ENCODE peak calls at places on chromosomes 1 and 21, in eight cellular contexts. D, T, E, Y, I, U, J and O are unnamed samples.

GRCh38 chr1:160550572-160551034 is 27.5 kb upstream of the SLAMF6 start:
- DNase-seq in D (peak), T (no peak), E (no peak), Y (no peak), I (peak), U (no peak), J (no peak), O (no peak)

GRCh38 chr1:244665771-244666217 is 12.9 kb downstream of the DESI2 start:
- DNase-seq in D (no peak), T (no peak), E (no peak), Y (no peak), I (no peak), U (no peak), J (no peak), O (no peak)

GRCh38 chr1:154856544-154856943 is 13.5 kb downstream of the KCNN3 start:
- DNase-seq in D (no peak), T (no peak), E (no peak), Y (no peak), I (no peak), U (no peak), J (no peak), O (no peak)

GRCh38 chr1:196355206-196355786 is 252.9 kb downstream of the KCNT2 start:
- DNase-seq in D (peak), T (no peak), E (no peak), Y (no peak), I (no peak), U (no peak), J (peak), O (peak)

GRCh38 chr1:6273380-6273891 is 12.5 kb upstream of the GPR153 start:
- DNase-seq in D (peak), T (no peak), E (no peak), Y (no peak), I (no peak), U (no peak), J (peak), O (peak)

GRCh38 chr1:113783254-113784103 is 24.2 kb upstream of the PHTF1 start:
- DNase-seq in D (no peak), T (peak), E (no peak), Y (peak), I (peak), U (peak), J (no peak), O (peak)

GRCh38 chr1:94757931-94758330 is 62.2 kb upstream of the SLC44A3 start:
- DNase-seq in D (no peak), T (no peak), E (peak), Y (peak), I (no peak), U (no peak), J (no peak), O (no peak)

GRCh38 chr1:25952851-25953401 is 44.9 kb downstream of the PAFAH2 start:
- DNase-seq in D (no peak), T (no peak), E (peak), Y (no peak), I (no peak), U (no peak), J (no peak), O (no peak)

GRCh38 chr1:232538224-232538942 is 91.5 kb downstream of the SIPA1L2 start:
- DNase-seq in D (peak), T (no peak), E (no peak), Y (no peak), I (no peak), U (no peak), J (peak), O (no peak)

GRCh38 chr1:115665319-115665718 is 23.5 kb downstream of the VANGL1 start:
- DNase-seq in D (no peak), T (peak), E (no peak), Y (peak), I (no peak), U (peak), J (no peak), O (peak)

GRCh38 chr1:2279210-2279639 is 51.1 kb downstream of the SKI start:
- DNase-seq in D (peak), T (peak), E (peak), Y (no peak), I (no peak), U (no peak), J (peak), O (no peak)

GRCh38 chr1:17539526-17540254 is at the start of gene ARHGEF10L:
- DNase-seq in D (no peak), T (peak), E (peak), Y (no peak), I (no peak), U (no peak), J (peak), O (no peak)

GRCh38 chr1:214332950-214333798 is 52.2 kb downstream of the SMYD2 start:
- DNase-seq in D (peak), T (peak), E (peak), Y (peak), I (peak), U (peak), J (peak), O (peak)

GRCh38 chr1:226078336-226078735 is 15.8 kb downstream of the H3-3A start:
- DNase-seq in D (no peak), T (no peak), E (no peak), Y (no peak), I (no peak), U (no peak), J (no peak), O (no peak)

DNA sequence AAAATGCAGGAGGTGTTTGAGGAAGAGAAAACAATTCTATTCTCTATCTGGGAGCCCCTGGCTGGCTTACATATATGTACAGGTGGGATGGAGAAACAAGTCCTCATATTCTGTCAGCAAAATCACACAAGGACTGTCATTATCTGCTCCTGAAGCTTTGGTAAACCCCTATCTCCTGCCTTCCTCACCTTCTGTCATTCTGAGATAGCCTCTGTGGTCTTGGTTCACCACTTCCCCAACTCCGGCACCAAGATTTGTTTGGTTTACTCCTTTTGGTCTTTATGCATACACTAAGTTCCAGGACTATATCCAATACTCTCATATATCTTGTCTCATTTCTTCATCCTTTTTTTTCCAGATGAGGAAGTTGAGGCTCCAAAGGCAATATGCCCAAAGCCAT is 551.1 kb downstream of the PLPP3 start:
- DNase-seq in D (no peak), T (no peak), E (no peak), Y (no peak), I (no peak), U (no peak), J (no peak), O (no peak)
- TF ChIP-seq CTCF in D (no peak), T (no peak), E (no peak), Y (no peak), I (no peak), U (no peak), J (no peak), O (no peak)

GRCh38 chr1:71190843-71191242 is 110.0 kb upstream of the ZRANB2 start:
- DNase-seq in D (no peak), T (no peak), E (no peak), Y (no peak), I (no peak), U (no peak), J (no peak), O (no peak)

GRCh38 chr1:71191520-71191919 is 110.7 kb upstream of the ZRANB2 start:
- DNase-seq in D (no peak), T (no peak), E (no peak), Y (no peak), I (no peak), U (no peak), J (no peak), O (no peak)

GRCh38 chr1:71200503-71200902 is 119.7 kb upstream of the ZRANB2 start:
- DNase-seq in D (no peak), T (no peak), E (no peak), Y (no peak), I (no peak), U (no peak), J (no peak), O (no peak)

GRCh38 chr1:71193153-71193552 is 112.3 kb upstream of the ZRANB2 start:
- DNase-seq in D (no peak), T (no peak), E (no peak), Y (no peak), I (no peak), U (no peak), J (no peak), O (no peak)

GRCh38 chr1:71196685-71197084 is 115.8 kb upstream of the ZRANB2 start:
- DNase-seq in D (peak), T (no peak), E (no peak), Y (no peak), I (no peak), U (no peak), J (peak), O (no peak)
- TF ChIP-seq CTCF in D (peak), T (peak), E (peak), Y (peak), I (no peak), U (no peak), J (peak), O (no peak)

DNA sequence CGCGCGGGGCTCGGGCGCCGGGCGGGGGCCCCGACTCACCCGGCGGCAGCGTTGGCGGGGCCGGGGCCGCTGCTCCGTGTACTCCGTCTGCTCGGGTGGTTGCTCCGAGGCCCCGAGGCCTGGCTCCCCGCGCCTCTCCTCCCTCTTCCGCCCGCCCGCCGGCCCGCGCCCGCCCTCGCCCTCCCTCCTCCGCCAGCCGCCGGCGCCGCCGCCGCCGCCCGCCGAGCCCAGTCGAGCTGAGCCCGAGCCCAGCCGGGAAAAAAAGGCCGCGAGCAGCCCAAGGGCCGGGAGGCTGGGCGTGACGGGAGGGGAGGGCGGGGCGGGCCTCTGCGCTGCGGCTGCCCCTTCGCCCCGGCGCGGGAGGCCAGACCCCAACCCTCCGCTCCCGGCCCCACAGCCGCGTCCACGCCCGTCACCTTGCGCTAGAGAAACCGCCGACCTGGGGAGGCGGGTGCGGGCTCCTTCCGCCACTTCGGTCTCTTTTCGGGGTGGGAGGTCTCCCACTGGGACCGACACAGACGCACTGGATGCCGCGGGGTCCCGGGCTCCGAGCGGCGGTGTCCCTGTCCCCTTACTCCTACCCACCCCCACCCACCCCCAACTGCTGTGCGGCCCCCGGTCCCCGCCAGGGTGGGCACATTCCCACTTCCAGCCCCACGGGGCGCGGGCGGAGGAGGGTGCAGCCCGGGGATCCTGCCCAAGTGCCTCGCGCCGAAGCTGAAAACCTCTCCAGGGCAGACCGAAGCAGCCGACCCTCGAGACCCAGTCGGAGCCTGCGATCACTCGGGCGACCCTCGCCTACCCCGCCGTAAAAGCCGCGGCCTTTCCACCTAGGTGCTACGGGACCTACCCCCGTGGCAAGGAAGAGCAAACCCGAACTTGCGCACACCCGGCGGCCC is at the start of gene CERS2:
- DNase-seq in D (peak), T (peak), E (peak), Y (peak), I (peak), U (peak), J (peak), O (peak)
- TF ChIP-seq CTCF in D (no peak), T (no peak), E (no peak), Y (no peak), I (no peak), U (no peak), J (no peak), O (no peak)

DNA sequence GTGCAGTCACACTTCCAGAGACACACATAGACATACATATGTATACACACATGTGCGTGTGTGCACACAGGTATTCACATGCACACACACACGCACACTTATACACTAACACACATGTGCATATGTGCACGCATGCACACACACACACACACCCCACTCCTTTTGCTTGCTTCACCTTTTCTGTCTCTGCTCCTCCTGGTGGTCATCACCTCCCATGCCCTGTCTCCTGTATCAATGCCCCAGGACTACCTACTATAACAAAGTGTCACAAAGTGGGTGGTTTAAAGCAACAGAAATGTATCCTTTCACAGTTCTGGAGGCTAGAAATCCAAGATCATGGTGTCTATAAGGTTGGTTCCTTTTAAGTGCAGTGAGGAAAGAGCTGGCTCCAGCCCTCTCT is 27.4 kb downstream of the ETS2 start:
- DNase-seq in D (no peak), T (peak), E (no peak), Y (no peak), I (no peak), U (no peak), J (no peak), O (no peak)
- TF ChIP-seq CTCF in D (peak), T (no peak), E (no peak), Y (no peak), I (no peak), U (no peak), J (no peak), O (no peak)

GRCh38 chr21:15122241-15122640 is 57.4 kb upstream of the NRIP1 start:
- DNase-seq in D (no peak), T (no peak), E (peak), Y (no peak), I (no peak), U (peak), J (peak), O (no peak)
- TF ChIP-seq CTCF in D (no peak), T (no peak), E (peak), Y (no peak), I (no peak), U (no peak), J (no peak), O (no peak)

GRCh38 chr1:31593770-31594632 is 17.7 kb downstream of the TINAGL1 start:
- DNase-seq in D (peak), T (peak), E (peak), Y (peak), I (peak), U (peak), J (peak), O (peak)
- TF ChIP-seq CTCF in D (peak), T (peak), E (peak), Y (peak), I (peak), U (peak), J (peak), O (peak)

GRCh38 chr1:52632732-52633290 is at the start of gene SHISAL2A:
- DNase-seq in D (peak), T (peak), E (peak), Y (peak), I (peak), U (peak), J (peak), O (peak)
- TF ChIP-seq CTCF in D (no peak), T (no peak), E (no peak), Y (no peak), I (no peak), U (no peak), J (peak), O (no peak)

DNA sequence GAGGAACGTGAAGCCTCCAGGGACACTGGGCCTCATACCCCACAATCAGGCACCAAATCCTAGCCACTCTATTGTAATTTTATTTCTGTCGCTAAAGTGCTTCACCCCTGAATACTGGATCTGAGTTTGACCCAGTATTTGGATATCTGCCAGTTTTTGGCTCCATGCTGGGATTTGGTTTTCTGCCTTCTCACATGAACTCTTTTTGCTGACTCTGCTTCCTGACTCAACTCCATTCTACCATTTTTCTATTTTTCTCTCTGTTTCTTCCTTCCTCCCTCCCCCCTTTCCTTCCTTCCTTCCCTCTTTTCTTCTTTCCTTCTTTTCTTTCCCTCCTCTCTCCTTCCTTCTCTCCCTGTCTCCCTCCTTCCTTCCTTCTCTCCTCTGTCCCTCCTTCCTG is 151.3 kb upstream of the GJB5 start:
- DNase-seq in D (no peak), T (no peak), E (no peak), Y (no peak), I (no peak), U (no peak), J (no peak), O (no peak)
- TF ChIP-seq CTCF in D (no peak), T (no peak), E (no peak), Y (no peak), I (no peak), U (no peak), J (no peak), O (no peak)